ENCODE peak calls at places on chromosome 6, in five cellular contexts. One of them, this sample, is unnamed.

GRCh38 chr6:30557683-30557981 is 537 bp downstream of the PRR3 start:
- DNase-seq in HS-5: no peak
- DNase-seq in NB4: no peak
- DNase-seq in HL-60: peak
- DNase-seq in epithelial cell of esophagus: no peak
- DNase-seq in this sample: no peak

GRCh38 chr6:159983641-159984080 is 14.8 kb downstream of the IGF2R start:
- DNase-seq in NB4: peak
- DNase-seq in HL-60: peak
- DNase-seq in epithelial cell of esophagus: no peak
- DNase-seq in HS-5: no peak
- DNase-seq in this sample: no peak

GRCh38 chr6:138833819-138834539 is 38.1 kb downstream of the ECT2L start:
- DNase-seq in NB4: no peak
- DNase-seq in epithelial cell of esophagus: no peak
- DNase-seq in HS-5: no peak
- DNase-seq in HL-60: no peak
- DNase-seq in this sample: no peak

GRCh38 chr6:38495922-38496635 is 143.7 kb downstream of the BTBD9 start:
- DNase-seq in NB4: no peak
- DNase-seq in epithelial cell of esophagus: no peak
- DNase-seq in HL-60: no peak
- DNase-seq in HS-5: no peak
- DNase-seq in this sample: no peak

GRCh38 chr6:142242269-142242668 is 59.5 kb upstream of the ADGRG6 start:
- DNase-seq in NB4: no peak
- DNase-seq in HL-60: no peak
- DNase-seq in HS-5: peak
- DNase-seq in epithelial cell of esophagus: no peak
- DNase-seq in this sample: peak

GRCh38 chr6:106557837-106558236 is 71.5 kb downstream of the RTN4IP1 start:
- DNase-seq in HL-60: no peak
- DNase-seq in epithelial cell of esophagus: peak
- DNase-seq in HS-5: no peak
- DNase-seq in NB4: peak
- DNase-seq in this sample: no peak

GRCh38 chr6:137722749-137723272 is 144.2 kb upstream of the TNFAIP3 start:
- DNase-seq in NB4: peak
- DNase-seq in HS-5: no peak
- DNase-seq in epithelial cell of esophagus: no peak
- DNase-seq in HL-60: no peak
- DNase-seq in this sample: no peak

GRCh38 chr6:41716516-41717446 is 18.6 kb downstream of the TFEB start:
- DNase-seq in HL-60: no peak
- DNase-seq in NB4: no peak
- DNase-seq in epithelial cell of esophagus: no peak
- DNase-seq in HS-5: no peak
- DNase-seq in this sample: no peak

GRCh38 chr6:138593100-138593877 is 94.0 kb upstream of the NHSL1 start:
- DNase-seq in HL-60: peak
- DNase-seq in epithelial cell of esophagus: peak
- DNase-seq in HS-5: peak
- DNase-seq in NB4: peak
- DNase-seq in this sample: peak

This sample was measured in foreskin keratinocyte.